ENCODE peak calls at places on chromosomes 7 and 10, in seven cellular contexts. T is HCT116, G is heart left ventricle, A is A549, I is ovary, L is stomach, W is adrenal gland. S is an unnamed sample.
A peak's percentile ranks its signal among the peaks of the same experiment; 100 is the strongest.

GRCh38 chr10:72784551-72785421 is 92.8 kb downstream of the MCU start:
- DNase-seq in T (peak; percentile 21), G (no peak), A (peak; percentile 26), I (peak; percentile 68), L (no peak), W (peak; percentile 63), S (no peak)

GRCh38 chr10:50919010-50919409 is 33.6 kb upstream of the A1CF start:
- DNase-seq in T (no peak), G (no peak), A (no peak), I (no peak), L (no peak), W (no peak), S (no peak)

GRCh38 chr10:20858292-20859124 is 38.6 kb downstream of the NEBL start:
- DNase-seq in T (peak; percentile 8), G (no peak), A (peak; percentile 45), I (no peak), L (no peak), W (no peak), S (no peak)

GRCh38 chr7:115007751-115008150 is 85.9 kb downstream of the MDFIC start:
- DNase-seq in T (no peak), G (no peak), A (no peak), I (peak; percentile 19), L (no peak), W (no peak), S (no peak)

GRCh38 chr10:88471909-88472308 is 111.2 kb downstream of the RNLS start:
- DNase-seq in T (no peak), G (no peak), A (no peak), I (no peak), L (no peak), W (no peak), S (no peak)

GRCh38 chr10:75388082-75388481 is 13.5 kb downstream of the ZNF503 start:
- DNase-seq in T (no peak), G (no peak), A (no peak), I (no peak), L (no peak), W (no peak), S (no peak)

GRCh38 chr7:64312826-64313225 is 935 bp upstream of the ZNF736 start:
- DNase-seq in T (no peak), G (no peak), A (no peak), I (peak; percentile 50), L (no peak), W (peak; percentile 65), S (peak; percentile 86)

GRCh38 chr7:69166979-69167516 is 431.2 kb upstream of the AUTS2 start:
- DNase-seq in T (no peak), G (no peak), A (no peak), I (no peak), L (no peak), W (no peak), S (no peak)

GRCh38 chr7:128885370-128886187 is 22.9 kb downstream of the ATP6V1F start:
- DNase-seq in T (no peak), G (peak; percentile 27), A (no peak), I (no peak), L (no peak), W (no peak), S (no peak)

GRCh38 chr10:106440355-106440754 is 724.2 kb downstream of the SORCS1 start:
- DNase-seq in T (no peak), G (no peak), A (no peak), I (no peak), L (no peak), W (no peak), S (no peak)

GRCh38 chr7:105975770-105976428 is 12.8 kb downstream of the CDHR3 start:
- DNase-seq in T (no peak), G (no peak), A (no peak), I (no peak), L (no peak), W (no peak), S (peak; percentile 29)

GRCh38 chr10:72245949-72246525 is 27.7 kb upstream of the DDIT4 start:
- DNase-seq in T (no peak), G (no peak), A (no peak), I (no peak), L (no peak), W (no peak), S (no peak)

GRCh38 chr10:78865518-78865835 is 203.3 kb upstream of the ZMIZ1 start:
- DNase-seq in T (no peak), G (no peak), A (no peak), I (peak; percentile 37), L (peak; percentile 35), W (peak; percentile 76), S (no peak)

GRCh38 chr10:17607060-17607459 is 10.1 kb downstream of the HACD1 start:
- DNase-seq in T (no peak), G (no peak), A (no peak), I (no peak), L (no peak), W (no peak), S (no peak)

GRCh38 chr10:32795598-32796183 is 162.3 kb downstream of the ITGB1 start:
- DNase-seq in T (peak; percentile 16), G (no peak), A (peak; percentile 45), I (no peak), L (no peak), W (no peak), S (no peak)

GRCh38 chr7:100891555-100891954 is 2.0 kb upstream of the UFSP1 start:
- DNase-seq in T (no peak), G (no peak), A (peak; percentile 48), I (no peak), L (no peak), W (no peak), S (no peak)

GRCh38 chr10:72800000-72800740 is 93.4 kb upstream of the OIT3 start:
- DNase-seq in T (no peak), G (no peak), A (no peak), I (no peak), L (no peak), W (no peak), S (no peak)

DNA sequence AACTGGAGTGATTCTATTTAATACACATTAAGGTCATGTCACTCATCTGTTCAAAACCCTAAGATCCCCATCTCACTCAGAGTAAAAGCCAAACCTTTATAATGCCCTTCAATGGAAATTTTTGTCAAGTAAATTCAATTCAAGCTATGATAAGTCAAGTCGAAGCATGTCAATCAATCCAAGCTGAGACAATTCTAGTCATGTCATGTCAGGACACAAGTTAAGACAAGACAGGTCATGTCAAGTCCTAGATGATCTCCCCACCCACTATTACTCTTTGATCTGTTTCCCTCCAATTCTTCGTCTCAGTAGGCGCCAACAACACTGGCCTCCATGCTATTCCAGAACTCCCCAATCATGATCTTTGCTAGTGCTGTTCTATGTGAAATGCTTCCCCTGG is 141.4 kb downstream of the MAGI2 start:
- DNase-seq in T (no peak), G (no peak), A (no peak), I (no peak), L (no peak), W (no peak), S (no peak)
- TF ChIP-seq POLR2A in T (no peak), G (no peak), A (no peak), I (no peak), L (no peak), W (no peak), S (no peak)

GRCh38 chr10:52566471-52567246 is 205.9 kb downstream of the MBL2 start:
- DNase-seq in T (peak; percentile 35), G (no peak), A (peak; percentile 65), I (no peak), L (no peak), W (no peak), S (no peak)
- TF ChIP-seq CTCF in T (peak; percentile 48), G (no peak), A (peak; percentile 87), I (no peak), L (no peak), W (peak; percentile 23), S (no peak)

DNA sequence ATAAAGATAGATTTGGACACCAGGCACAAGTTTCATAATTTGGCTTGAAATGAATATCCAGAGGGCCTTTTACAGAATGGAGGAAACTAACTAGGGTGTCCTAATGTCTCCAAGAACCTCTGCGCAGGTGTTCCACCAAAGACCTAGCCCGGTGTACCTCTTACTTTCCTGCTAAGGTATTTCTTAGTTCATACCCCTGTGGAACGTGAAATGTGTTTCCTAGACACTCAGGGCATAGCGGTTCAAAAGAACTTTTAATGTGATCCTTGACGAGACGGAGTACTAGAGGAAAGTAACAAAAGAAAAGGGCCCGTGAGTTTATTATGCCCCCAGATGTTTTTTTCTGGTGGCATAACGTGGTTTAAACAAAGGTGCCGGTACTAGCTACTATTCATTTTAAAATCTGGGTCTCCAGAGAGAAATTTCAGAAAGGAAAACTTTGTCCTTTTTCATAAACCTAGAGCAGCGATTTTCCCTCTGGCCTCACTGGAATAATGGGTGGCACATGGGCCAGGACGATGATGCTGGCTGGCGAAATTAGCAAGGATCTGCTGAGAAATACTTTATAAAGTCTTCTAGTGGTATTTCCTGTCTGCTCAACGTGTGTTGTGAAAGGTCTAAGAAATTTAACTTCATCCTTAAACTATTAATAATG is 1.4 kb downstream of the APBB1IP start:
- DNase-seq in T (no peak), G (no peak), A (no peak), I (no peak), L (no peak), W (no peak), S (no peak)
- H3K4me3 ChIP-seq in T (no peak overlapping the region), G (peak overlapping the region; percentile 72), A (peak overlapping the region; percentile 38), I (no peak overlapping the region), L (peak overlapping the region; percentile 36), W (no peak overlapping the region), S (no peak overlapping the region)

GRCh38 chr7:73716318-73716890 is 3.1 kb downstream of the STX1A start:
- DNase-seq in T (no peak), G (peak; percentile 37), A (peak; percentile 53), I (no peak), L (no peak), W (no peak), S (no peak)

GRCh38 chr7:73717991-73718405 is 1.5 kb downstream of the STX1A start:
- DNase-seq in T (peak; percentile 73), G (no peak), A (no peak), I (no peak), L (no peak), W (no peak), S (no peak)

GRCh38 chr7:73718438-73718881 is 1.0 kb downstream of the STX1A start:
- DNase-seq in T (no peak), G (no peak), A (no peak), I (no peak), L (no peak), W (no peak), S (no peak)

GRCh38 chr7:73717025-73717807 is 2.3 kb downstream of the STX1A start:
- DNase-seq in T (no peak), G (no peak), A (no peak), I (no peak), L (no peak), W (no peak), S (no peak)

GRCh38 chr7:73715648-73716317 is 3.7 kb downstream of the STX1A start:
- DNase-seq in T (peak; percentile 93), G (peak; percentile 26), A (peak; percentile 98), I (no peak), L (peak; percentile 52), W (peak; percentile 79), S (no peak)
- TF ChIP-seq POLR2A in T (no peak), G (no peak), A (peak; percentile 36), I (no peak), L (no peak), W (no peak), S (no peak)

DNA sequence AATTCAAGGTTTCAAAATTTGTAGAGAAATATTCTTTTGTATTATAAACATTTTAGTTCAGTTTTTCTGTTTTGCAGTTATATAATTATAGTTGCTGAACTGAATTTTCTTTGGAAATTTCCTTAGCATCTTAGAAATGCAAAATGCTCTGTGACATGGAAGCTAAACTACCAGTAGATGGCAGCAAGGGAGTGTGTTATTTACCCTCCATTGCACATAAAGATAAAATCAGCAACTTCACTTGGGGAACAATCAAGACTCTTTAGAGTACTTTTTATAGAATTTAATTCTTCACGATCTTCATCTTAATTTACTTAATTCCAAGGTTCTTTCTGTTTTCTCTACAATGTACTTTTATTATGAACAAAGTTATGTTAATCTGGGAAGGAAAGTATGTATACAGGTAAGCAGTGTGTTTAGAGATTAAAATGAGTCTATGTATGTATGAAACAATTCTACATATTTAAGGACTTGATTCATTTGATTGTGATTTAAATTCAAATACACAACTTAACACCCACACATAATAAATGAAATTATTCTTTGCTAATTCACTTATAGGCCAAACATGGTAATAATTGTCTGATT is 404.2 kb downstream of the THSD7A start:
- DNase-seq in T (peak; percentile 53), G (no peak), A (peak; percentile 76), I (no peak), L (no peak), W (no peak), S (no peak)
- TF ChIP-seq CTCF in T (peak; percentile 71), G (peak; percentile 74), A (peak; percentile 91), I (no peak), L (peak; percentile 45), W (peak; percentile 79), S (no peak)

S was measured in lower leg skin.